ENCODE peak calls at places on chromosomes 6 and 20, in six cellular contexts. H, A, Q, P, L and T are unnamed samples.

GRCh38 chr20:36435799-36436541 is 105.3 kb upstream of the MYL9 start:
- DNase-seq in H (peak), A (peak), Q (peak), P (peak), L (peak), T (peak)

GRCh38 chr20:38779247-38780097 is 26.0 kb upstream of the PPP1R16B start:
- DNase-seq in H (no peak), A (no peak), Q (no peak), P (no peak), L (no peak), T (peak)

GRCh38 chr6:121984956-121985355 is 414.5 kb upstream of the HSF2 start:
- DNase-seq in H (no peak), A (no peak), Q (peak), P (no peak), L (no peak), T (no peak)

GRCh38 chr20:33337531-33338165 is 54.6 kb downstream of the BPIFB1 start:
- DNase-seq in H (no peak), A (no peak), Q (no peak), P (no peak), L (no peak), T (no peak)

GRCh38 chr6:159421586-159421985 is 252.4 kb downstream of the FNDC1 start:
- DNase-seq in H (no peak), A (no peak), Q (no peak), P (no peak), L (no peak), T (no peak)

GRCh38 chr20:49888341-49889244 is 26.7 kb downstream of the SPATA2 start:
- DNase-seq in H (peak), A (peak), Q (peak), P (peak), L (no peak), T (peak)

GRCh38 chr6:132053523-132053922 is 102.4 kb upstream of the CCN2 start:
- DNase-seq in H (no peak), A (peak), Q (no peak), P (no peak), L (no peak), T (no peak)

GRCh38 chr20:15831201-15831600 is 742.0 kb downstream of the KIF16B start:
- DNase-seq in H (no peak), A (no peak), Q (no peak), P (no peak), L (no peak), T (no peak)

GRCh38 chr6:167015302-167015701 is 16.1 kb downstream of the CEP43 start:
- DNase-seq in H (no peak), A (no peak), Q (no peak), P (no peak), L (no peak), T (no peak)

GRCh38 chr20:48606117-48606840 is 221.5 kb downstream of the PREX1 start:
- DNase-seq in H (no peak), A (no peak), Q (no peak), P (no peak), L (no peak), T (no peak)

GRCh38 chr6:44563397-44563796 is 175.9 kb downstream of the CDC5L start:
- DNase-seq in H (no peak), A (no peak), Q (no peak), P (no peak), L (no peak), T (peak)

GRCh38 chr6:33313709-33314514 is at the start of gene TAPBP:
- DNase-seq in H (peak), A (peak), Q (peak), P (peak), L (peak), T (peak)

DNA sequence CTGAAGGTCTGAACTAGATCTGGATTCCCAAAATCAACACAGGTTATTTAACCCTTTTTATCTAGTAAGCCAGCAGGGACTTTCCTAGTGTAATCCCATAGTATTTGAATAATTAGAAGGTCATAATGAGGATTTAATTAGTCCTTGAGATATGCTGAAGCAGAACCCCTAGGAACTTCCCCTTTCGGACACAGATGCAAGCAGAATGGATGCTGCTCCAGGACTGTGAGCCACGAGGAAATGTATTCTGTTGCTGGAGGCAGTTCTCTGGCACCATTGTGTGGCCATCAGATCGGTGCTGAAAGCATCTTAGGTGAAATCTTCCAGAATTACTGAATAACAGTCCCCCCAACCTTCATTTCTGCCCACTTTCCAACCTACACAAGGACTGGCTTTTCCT is 206.9 kb downstream of the TMEM242 start:
- DNase-seq in H (no peak), A (no peak), Q (no peak), P (no peak), L (no peak), T (no peak)
- H3K4me3 ChIP-seq in H (no peak), A (no peak), Q (no peak), P (no peak), L (no peak), T (no peak)

GRCh38 chr20:59253779-59254319 is 46.6 kb upstream of the EDN3 start:
- DNase-seq in H (peak), A (no peak), Q (no peak), P (no peak), L (no peak), T (no peak)
- H3K4me3 ChIP-seq in H (no peak), A (no peak), Q (no peak), P (no peak), L (no peak), T (no peak)

DNA sequence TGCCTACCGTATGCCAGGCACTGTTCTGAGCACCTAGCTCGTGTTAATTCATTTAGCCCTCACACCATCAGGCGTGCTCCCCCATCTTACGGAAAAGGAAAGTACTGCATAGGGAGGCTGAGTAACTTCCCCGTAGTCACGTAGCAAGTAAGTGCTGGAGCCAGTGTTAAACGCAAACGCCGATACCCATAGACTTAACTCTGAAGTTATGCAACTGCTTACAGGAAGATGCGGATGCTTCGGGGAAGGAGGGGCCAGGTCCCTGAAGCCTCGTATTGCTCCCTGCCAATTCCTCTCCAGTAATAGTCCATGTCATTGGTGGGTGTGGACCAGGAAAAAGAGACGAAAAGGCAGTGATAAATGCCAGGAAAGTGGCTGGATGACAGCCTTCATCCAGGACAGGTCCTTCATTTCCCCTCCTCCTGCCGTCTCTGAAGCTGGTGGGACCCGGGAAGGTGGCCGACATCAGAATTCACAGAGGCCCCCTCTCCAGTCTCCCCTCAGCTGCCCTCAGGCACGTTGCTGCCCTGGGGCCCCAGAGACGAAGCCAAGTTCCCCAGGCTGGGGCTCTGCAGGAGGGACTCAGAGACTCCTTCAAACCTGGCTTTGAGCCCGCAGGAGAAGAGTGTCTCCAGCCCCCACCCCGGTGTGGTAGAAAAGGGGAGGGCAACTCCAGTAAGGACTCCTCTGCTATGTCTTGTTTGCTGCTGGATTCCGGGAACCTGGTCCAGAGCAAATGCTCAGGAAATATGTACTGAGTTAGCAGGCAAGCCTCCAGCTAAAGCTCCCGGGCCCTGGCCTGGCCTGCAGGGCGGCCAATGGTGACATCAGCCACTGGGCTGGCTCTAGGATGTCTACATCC is 37.7 kb downstream of the RAB44 start:
- DNase-seq in H (no peak), A (peak), Q (peak), P (no peak), L (peak), T (peak)
- H3K4me3 ChIP-seq in H (no peak), A (peak), Q (no peak), P (no peak), L (peak), T (no peak)

GRCh38 chr20:62832212-62832922 is 15.5 kb downstream of the COL9A3 start:
- DNase-seq in H (no peak), A (no peak), Q (peak), P (peak), L (no peak), T (no peak)

GRCh38 chr20:62830821-62831220 is 14.0 kb downstream of the COL9A3 start:
- DNase-seq in H (no peak), A (no peak), Q (peak), P (no peak), L (no peak), T (no peak)

GRCh38 chr20:62831854-62832211 is 15.0 kb downstream of the COL9A3 start:
- DNase-seq in H (no peak), A (no peak), Q (no peak), P (no peak), L (no peak), T (no peak)

GRCh38 chr20:62831361-62831788 is 14.5 kb downstream of the COL9A3 start:
- DNase-seq in H (no peak), A (no peak), Q (peak), P (no peak), L (no peak), T (no peak)

GRCh38 chr20:62832951-62833391 is 16.1 kb downstream of the COL9A3 start:
- DNase-seq in H (no peak), A (no peak), Q (peak), P (no peak), L (no peak), T (no peak)
- H3K4me3 ChIP-seq in H (no peak), A (no peak), Q (no peak), P (no peak), L (no peak), T (no peak)

GRCh38 chr6:1136415-1136774 is 175.5 kb upstream of the FOXQ1 start:
- DNase-seq in H (no peak), A (peak), Q (peak), P (no peak), L (no peak), T (no peak)
- H3K4me3 ChIP-seq in H (no peak), A (peak), Q (peak), P (no peak), L (no peak), T (no peak)